ENCODE peak calls at places on chromosomes 2 and 18, in seven cellular contexts. One of them, this sample, is unnamed.

GRCh38 chr2:230908595-230909191 is 16.3 kb downstream of the GPR55 start:
- DNase-seq in thoracic aorta: no peak
- DNase-seq in stromal cell of bone marrow: peak; percentile 50
- DNase-seq in KG1: no peak
- DNase-seq in T-helper 2 cell: peak; percentile 74
- DNase-seq in mucosa of descending colon: peak; percentile 56
- DNase-seq in hippocampal formation: no peak
- DNase-seq in this sample: no peak

GRCh38 chr2:119261498-119262225 is 38.0 kb downstream of the STEAP3 start:
- DNase-seq in thoracic aorta: no peak
- DNase-seq in stromal cell of bone marrow: no peak
- DNase-seq in KG1: no peak
- DNase-seq in T-helper 2 cell: no peak
- DNase-seq in mucosa of descending colon: no peak
- DNase-seq in hippocampal formation: no peak
- DNase-seq in this sample: no peak

GRCh38 chr2:18380316-18380715 is 180.1 kb downstream of the RDH14 start:
- DNase-seq in thoracic aorta: no peak
- DNase-seq in stromal cell of bone marrow: no peak
- DNase-seq in KG1: no peak
- DNase-seq in T-helper 2 cell: no peak
- DNase-seq in mucosa of descending colon: no peak
- DNase-seq in hippocampal formation: no peak
- DNase-seq in this sample: no peak

GRCh38 chr2:21118302-21118920 is 5.4 kb upstream of the TDRD15 start:
- DNase-seq in thoracic aorta: no peak
- DNase-seq in stromal cell of bone marrow: peak; percentile 5
- DNase-seq in KG1: no peak
- DNase-seq in T-helper 2 cell: peak; percentile 38
- DNase-seq in mucosa of descending colon: peak; percentile 67
- DNase-seq in hippocampal formation: peak; percentile 25
- DNase-seq in this sample: peak; percentile 25

GRCh38 chr18:23178661-23179081 is 43.4 kb downstream of the CABLES1 start:
- DNase-seq in thoracic aorta: no peak
- DNase-seq in stromal cell of bone marrow: no peak
- DNase-seq in KG1: no peak
- DNase-seq in T-helper 2 cell: no peak
- DNase-seq in mucosa of descending colon: no peak
- DNase-seq in hippocampal formation: no peak
- DNase-seq in this sample: no peak

GRCh38 chr2:191657977-191658376 is 20.0 kb upstream of the NABP1 start:
- DNase-seq in thoracic aorta: no peak
- DNase-seq in stromal cell of bone marrow: peak; percentile 85
- DNase-seq in KG1: no peak
- DNase-seq in T-helper 2 cell: no peak
- DNase-seq in mucosa of descending colon: no peak
- DNase-seq in hippocampal formation: no peak
- DNase-seq in this sample: no peak

GRCh38 chr2:54578668-54579045 is 122.5 kb downstream of the SPTBN1 start:
- DNase-seq in thoracic aorta: no peak
- DNase-seq in stromal cell of bone marrow: no peak
- DNase-seq in KG1: no peak
- DNase-seq in T-helper 2 cell: no peak
- DNase-seq in mucosa of descending colon: no peak
- DNase-seq in hippocampal formation: no peak
- DNase-seq in this sample: no peak

GRCh38 chr2:201344663-201345366 is 12.3 kb downstream of the FLACC1 start:
- DNase-seq in thoracic aorta: no peak
- DNase-seq in stromal cell of bone marrow: no peak
- DNase-seq in KG1: no peak
- DNase-seq in T-helper 2 cell: peak; percentile 34
- DNase-seq in mucosa of descending colon: peak; percentile 11
- DNase-seq in hippocampal formation: no peak
- DNase-seq in this sample: no peak

GRCh38 chr18:51241226-51241625 is 43.7 kb upstream of the MEX3C start:
- DNase-seq in thoracic aorta: no peak
- DNase-seq in stromal cell of bone marrow: no peak
- DNase-seq in KG1: no peak
- DNase-seq in T-helper 2 cell: no peak
- DNase-seq in mucosa of descending colon: no peak
- DNase-seq in hippocampal formation: no peak
- DNase-seq in this sample: no peak

This sample was measured in HuH-7.5.